ENCODE peak calls at places on chromosomes 5 and 9, in five cellular contexts. X is H1, F is sigmoid colon, E is transverse colon, D is A549. Z is an unnamed sample. For H3K4me1, the result is how much of the 10 kb centered on the place peaks cover.

GRCh38 chr5:179613460-179614071 is 9.9 kb downstream of the HNRNPH1 start:
- DNase-seq in X (no peak), F (peak), E (no peak), D (no peak), Z (no peak)

GRCh38 chr5:109921735-109922395 is 232.1 kb downstream of the MAN2A1 start:
- DNase-seq in X (no peak), F (no peak), E (no peak), D (no peak), Z (no peak)

GRCh38 chr5:56412601-56413379 is 179.7 kb upstream of the ANKRD55 start:
- DNase-seq in X (no peak), F (peak), E (peak), D (no peak), Z (no peak)

GRCh38 chr9:17318821-17319320 is 184.0 kb downstream of the CNTLN start:
- DNase-seq in X (no peak), F (no peak), E (no peak), D (no peak), Z (no peak)

GRCh38 chr9:36137392-36138004 is 965 bp downstream of the GLIPR2 start:
- DNase-seq in X (no peak), F (peak), E (peak), D (no peak), Z (no peak)

GRCh38 chr5:53367727-53368126 is 112.7 kb upstream of the FST start:
- DNase-seq in X (no peak), F (no peak), E (no peak), D (no peak), Z (no peak)

GRCh38 chr5:171714286-171714685 is 71.3 kb upstream of the SMIM23 start:
- DNase-seq in X (peak), F (no peak), E (no peak), D (no peak), Z (no peak)

GRCh38 chr9:124482431-124483031 is 24.7 kb downstream of the NR5A1 start:
- DNase-seq in X (peak), F (no peak), E (no peak), D (no peak), Z (no peak)

GRCh38 chr9:121945849-121946248 is 147.3 kb downstream of the TTLL11 start:
- DNase-seq in X (no peak), F (no peak), E (no peak), D (no peak), Z (no peak)

GRCh38 chr9:98805506-98806272 is 1.8 kb upstream of the GALNT12 start:
- DNase-seq in X (no peak), F (no peak), E (no peak), D (no peak), Z (no peak)

GRCh38 chr5:60835554-60835953 is 8.5 kb downstream of the ELOVL7 start:
- DNase-seq in X (no peak), F (no peak), E (no peak), D (no peak), Z (no peak)

GRCh38 chr5:153458266-153458665 is 32.2 kb upstream of the GRIA1 start:
- DNase-seq in X (no peak), F (no peak), E (no peak), D (no peak), Z (no peak)

GRCh38 chr5:2095011-2095410 is 212.3 kb upstream of the IRX4 start:
- DNase-seq in X (no peak), F (no peak), E (no peak), D (no peak), Z (no peak)

GRCh38 chr5:132762246-132763000 is 14.6 kb downstream of the SEPTIN8 start:
- DNase-seq in X (no peak), F (no peak), E (peak), D (no peak), Z (no peak)

GRCh38 chr9:125763373-125763772 is 16.2 kb downstream of the PBX3 start:
- DNase-seq in X (no peak), F (no peak), E (no peak), D (no peak), Z (no peak)

GRCh38 chr5:50691399-50692016 is 25.1 kb downstream of the PARP8 start:
- DNase-seq in X (no peak), F (no peak), E (no peak), D (no peak), Z (no peak)

GRCh38 chr5:124302504-124302903 is 443.9 kb downstream of the ZNF608 start:
- DNase-seq in X (no peak), F (no peak), E (no peak), D (no peak), Z (no peak)

GRCh38 chr5:84287964-84288363 is 96.7 kb downstream of the EDIL3 start:
- DNase-seq in X (no peak), F (no peak), E (no peak), D (peak), Z (no peak)

GRCh38 chr5:54867310-54867944 is 118.0 kb downstream of the ESM1 start:
- DNase-seq in X (no peak), F (no peak), E (no peak), D (peak), Z (no peak)

GRCh38 chr5:16453609-16454008 is 12.0 kb downstream of the ZNF622 start:
- DNase-seq in X (no peak), F (no peak), E (no peak), D (no peak), Z (no peak)

GRCh38 chr5:110270-110888 is 18.4 kb downstream of the PLEKHG4B start:
- DNase-seq in X (no peak), F (no peak), E (no peak), D (no peak), Z (no peak)

GRCh38 chr9:38421498-38422211 is 2.6 kb downstream of the IGFBPL1 start:
- DNase-seq in X (no peak), F (no peak), E (no peak), D (no peak), Z (no peak)

GRCh38 chr9:124297553-124297905 is 39.8 kb downstream of the NEK6 start:
- DNase-seq in X (peak), F (peak), E (peak), D (peak), Z (peak)

GRCh38 chr5:38926121-38926520 is 80.3 kb downstream of the OSMR start:
- DNase-seq in X (no peak), F (no peak), E (no peak), D (no peak), Z (no peak)

GRCh38 chr5:148209151-148209550 is 6.3 kb downstream of the SPINK6 start:
- DNase-seq in X (no peak), F (no peak), E (no peak), D (no peak), Z (no peak)

GRCh38 chr5:17151686-17152085 is 65.7 kb upstream of the BASP1 start:
- DNase-seq in X (no peak), F (no peak), E (no peak), D (no peak), Z (no peak)

GRCh38 chr5:34496258-34496657 is 159.9 kb upstream of the RAI14 start:
- DNase-seq in X (no peak), F (peak), E (no peak), D (no peak), Z (no peak)

GRCh38 chr5:95617057-95617456 is 2.8 kb upstream of the GPR150 start:
- DNase-seq in X (no peak), F (no peak), E (no peak), D (no peak), Z (no peak)

GRCh38 chr5:143938230-143938629 is 126.3 kb downstream of the HMHB1 start:
- DNase-seq in X (no peak), F (no peak), E (no peak), D (no peak), Z (no peak)

GRCh38 chr5:169736653-169737052 is 99.6 kb downstream of the DOCK2 start:
- DNase-seq in X (no peak), F (no peak), E (no peak), D (no peak), Z (no peak)

GRCh38 chr9:85521331-85522197 is 220.2 kb downstream of the AGTPBP1 start:
- DNase-seq in X (no peak), F (no peak), E (no peak), D (no peak), Z (no peak)

GRCh38 chr5:63928451-63928850 is 33.8 kb downstream of the HTR1A start:
- DNase-seq in X (no peak), F (no peak), E (no peak), D (no peak), Z (no peak)

GRCh38 chr9:81814404-81814793 is 113.8 kb upstream of the SPATA31D4 start:
- DNase-seq in X (no peak), F (no peak), E (no peak), D (no peak), Z (no peak)

GRCh38 chr5:122089614-122090013 is 11.6 kb upstream of the LOX start:
- DNase-seq in X (no peak), F (no peak), E (no peak), D (no peak), Z (no peak)

GRCh38 chr9:113868501-113868900 is 7.6 kb upstream of the ZNF618 start:
- DNase-seq in X (no peak), F (no peak), E (no peak), D (no peak), Z (no peak)

GRCh38 chr5:113502073-113502472 is 11.4 kb upstream of the YTHDC2 start:
- DNase-seq in X (no peak), F (no peak), E (no peak), D (no peak), Z (no peak)

GRCh38 chr9:88477300-88477751 is 57.7 kb upstream of the NXNL2 start:
- DNase-seq in X (no peak), F (no peak), E (no peak), D (no peak), Z (no peak)

GRCh38 chr5:86974910-86975309 is 292.8 kb upstream of the RASA1 start:
- DNase-seq in X (no peak), F (no peak), E (no peak), D (no peak), Z (no peak)

GRCh38 chr5:86981898-86982297 is 285.8 kb upstream of the RASA1 start:
- DNase-seq in X (no peak), F (no peak), E (no peak), D (no peak), Z (no peak)

GRCh38 chr5:86977185-86977584 is 290.5 kb upstream of the RASA1 start:
- DNase-seq in X (no peak), F (no peak), E (no peak), D (no peak), Z (no peak)

GRCh38 chr5:86979801-86980510 is 287.7 kb upstream of the RASA1 start:
- DNase-seq in X (no peak), F (no peak), E (no peak), D (no peak), Z (no peak)

GRCh38 chr5:86977808-86978207 is 289.9 kb upstream of the RASA1 start:
- DNase-seq in X (no peak), F (no peak), E (no peak), D (no peak), Z (no peak)
- H3K4me1 ChIP-seq in X (under half), F (under half), E (under half), D (under half), Z (under half)

GRCh38 chr9:34457266-34458012 is 931 bp downstream of the FAM219A start:
- DNase-seq in X (peak), F (peak), E (peak), D (peak), Z (peak)
- TF ChIP-seq POLR2A in X (peak), F (no peak), E (peak), D (no peak), Z (no peak)

GRCh38 chr9:92425578-92425977 is 1.3 kb upstream of the OMD start:
- DNase-seq in X (no peak), F (no peak), E (no peak), D (no peak), Z (no peak)
- TF ChIP-seq EP300 in X (no peak), F (no peak), E (no peak), D (no peak), Z (no peak)

DNA sequence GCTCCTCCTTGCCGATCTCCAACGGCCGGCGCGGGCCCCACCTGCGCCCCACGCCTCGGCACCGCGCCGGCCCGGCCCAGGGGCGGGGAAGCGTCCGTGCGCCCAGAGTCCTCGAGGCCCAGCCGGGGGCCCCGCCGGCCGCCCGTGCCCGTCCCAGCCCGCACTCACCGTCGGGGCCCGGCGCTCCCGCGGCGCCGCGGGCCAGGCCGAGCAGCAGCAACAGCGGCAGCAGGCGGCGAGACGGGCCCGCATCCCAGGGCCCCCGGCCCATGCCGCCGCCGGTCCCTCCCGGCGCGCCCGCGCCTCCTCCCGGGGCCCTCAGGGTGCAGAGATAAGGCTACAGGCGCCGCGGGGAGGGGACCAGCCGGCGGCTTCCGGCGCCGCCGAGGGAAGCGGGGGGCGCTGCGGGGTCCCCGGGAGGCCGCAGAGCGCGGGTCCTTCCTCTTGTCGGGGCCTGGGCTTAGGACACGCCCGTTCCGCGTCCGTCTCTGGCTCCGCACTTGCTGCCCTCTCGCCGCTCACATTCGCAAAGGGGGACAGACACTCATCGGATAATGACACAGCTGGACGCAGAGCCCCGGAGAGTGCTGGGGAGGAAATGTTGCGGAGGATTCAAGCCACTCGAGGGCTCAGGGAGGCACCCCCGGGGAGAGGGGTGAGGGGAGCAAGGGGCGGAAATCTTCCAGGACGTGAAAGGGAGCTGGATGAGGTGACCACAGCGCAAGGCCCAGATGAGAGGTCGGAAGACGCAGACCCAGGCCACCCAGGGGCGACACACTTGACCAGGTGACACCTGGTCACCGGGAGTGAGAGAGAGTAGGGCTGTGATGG is at the start of gene SUSD1:
- DNase-seq in X (peak), F (no peak), E (peak), D (no peak), Z (no peak)
- H3K4me1 ChIP-seq in X (under half), F (under half), E (half or more), D (under half), Z (under half)

GRCh38 chr5:133861161-133861737 is 107.2 kb downstream of the C5orf15 start:
- DNase-seq in X (no peak), F (no peak), E (no peak), D (no peak), Z (no peak)
- TF ChIP-seq POLR2A in X (no peak), F (no peak), E (no peak), D (no peak), Z (no peak)

GRCh38 chr5:91070761-91071429 is 312.2 kb downstream of the ARRDC3 start:
- DNase-seq in X (no peak), F (no peak), E (no peak), D (no peak), Z (no peak)
- TF ChIP-seq EP300 in X (no peak), F (no peak), E (no peak), D (no peak), Z (no peak)

DNA sequence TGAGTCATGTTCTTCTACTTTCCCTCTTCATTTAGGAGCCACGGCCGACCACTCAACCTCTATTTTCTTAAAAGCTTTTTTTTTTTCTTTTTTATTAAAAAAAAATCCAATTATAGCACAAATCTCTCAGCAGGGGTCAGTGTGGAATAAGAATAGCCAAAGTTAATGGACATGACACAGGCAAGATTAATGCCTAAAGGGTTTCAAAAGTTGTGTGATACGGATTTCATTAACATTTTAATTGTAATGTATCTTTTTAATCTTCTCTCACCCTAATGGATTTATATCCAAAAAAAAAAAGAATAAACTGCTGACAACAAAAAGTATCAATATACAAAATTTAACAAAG is 5.4 kb downstream of the NACC2 start:
- DNase-seq in X (no peak), F (no peak), E (no peak), D (no peak), Z (no peak)
- H3K4me1 ChIP-seq in X (under half), F (half or more), E (half or more), D (under half), Z (under half)

DNA sequence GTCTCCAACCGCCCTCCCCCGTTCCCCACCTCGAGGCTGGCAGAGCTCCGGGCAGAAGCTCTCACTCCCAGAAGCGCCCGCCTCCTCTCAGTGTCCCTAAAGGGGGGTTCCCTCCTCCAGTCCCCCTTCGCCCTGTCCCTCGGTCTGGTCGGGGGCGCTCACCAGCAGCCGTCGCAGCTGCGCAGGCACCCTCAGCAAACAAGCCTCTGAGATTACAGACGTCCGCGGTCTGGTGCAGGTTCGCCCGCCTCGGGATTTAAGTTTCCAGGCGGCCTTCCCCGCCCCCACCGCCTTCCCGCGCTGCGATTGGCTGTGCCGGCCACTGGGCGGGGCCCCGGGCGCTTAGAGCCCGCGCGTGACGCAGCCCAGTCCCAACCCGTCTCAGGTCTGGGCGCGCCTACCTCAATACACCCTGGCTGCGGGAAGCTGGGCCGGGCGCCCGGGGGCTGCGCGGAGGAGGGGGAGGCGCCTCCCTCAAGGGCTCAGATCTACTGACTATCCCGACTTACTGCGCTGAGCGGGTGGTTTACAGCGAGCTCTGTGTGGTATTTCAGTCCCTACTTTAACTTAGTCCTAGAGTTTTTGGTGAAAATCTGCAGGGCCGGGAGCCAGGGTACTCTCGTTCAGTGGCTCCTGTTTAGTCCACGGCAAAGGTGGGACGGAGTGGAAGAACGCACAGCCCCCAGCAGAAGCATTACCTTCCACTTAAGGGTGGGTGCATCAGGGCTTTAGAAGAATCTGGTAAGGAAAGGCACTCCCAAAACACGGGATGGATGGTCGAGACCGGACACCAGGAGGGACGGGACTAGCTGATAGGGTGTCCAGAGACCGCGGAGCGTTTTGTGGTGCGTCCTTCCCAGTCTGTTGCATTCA is at the start of gene CTSV:
- DNase-seq in X (peak), F (peak), E (peak), D (peak), Z (peak)
- TF ChIP-seq POLR2A in X (peak), F (peak), E (peak), D (peak), Z (no peak)

GRCh38 chr5:15008476-15008875 is 136.9 kb upstream of the ANKH start:
- DNase-seq in X (no peak), F (peak), E (peak), D (peak), Z (peak)
- TF ChIP-seq EP300 in X (no peak), F (peak), E (no peak), D (peak), Z (no peak)

DNA sequence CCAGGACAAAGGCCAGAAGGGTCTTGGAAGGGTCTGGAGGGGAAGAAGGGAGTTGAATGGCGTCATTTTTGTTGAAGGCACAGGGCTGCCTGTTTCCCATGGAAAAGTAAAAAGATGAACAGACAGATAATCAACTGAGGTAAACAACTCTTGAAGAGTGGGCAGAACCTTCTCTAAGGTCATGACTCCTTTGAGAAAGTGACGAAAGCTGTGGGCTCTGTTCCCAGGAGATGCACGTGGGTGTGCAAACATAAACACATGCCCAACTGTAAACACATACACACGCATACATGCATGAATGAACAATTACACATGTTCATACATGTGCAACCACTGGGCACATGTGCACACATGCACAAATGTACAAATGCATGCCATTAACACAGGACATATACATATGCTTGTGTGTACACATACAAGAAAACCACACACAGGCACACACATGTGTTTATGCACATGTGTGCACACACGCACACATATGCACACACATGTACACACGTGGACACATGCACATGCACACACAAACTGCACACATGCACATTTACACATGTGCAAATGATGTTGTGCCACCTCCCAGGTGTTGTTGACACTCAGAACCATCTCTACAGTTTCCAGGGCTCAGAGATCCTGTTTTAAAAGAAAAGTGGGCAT is 143.3 kb downstream of the GADD45G start:
- DNase-seq in X (no peak), F (no peak), E (no peak), D (no peak), Z (no peak)
- H3K4me1 ChIP-seq in X (under half), F (under half), E (under half), D (under half), Z (under half)